ENCODE peak calls at places on chromosome 1, in seven cellular contexts. D is A549, L is HCT116, K is K562, O is SK-N-SH, M is HepG2, X is GM23338. Y is an unnamed sample. For H3K4me1, the result is how much of the 10 kb centered on the place peaks cover.

GRCh38 chr1:246703581-246703980 is 20.6 kb upstream of the SCCPDH start:
- DNase-seq in X (no peak), M (no peak), O (no peak), L (no peak), D (no peak), K (no peak), Y (no peak)

GRCh38 chr1:51569284-51570062 is 47.4 kb upstream of the OSBPL9 start:
- DNase-seq in M (peak), O (no peak), L (peak), D (peak), X (peak), K (peak), Y (peak)

GRCh38 chr1:77489910-77490309 is 192.5 kb downstream of the ZZZ3 start:
- DNase-seq in X (peak), K (no peak), L (no peak), D (no peak), O (no peak), M (no peak), Y (no peak)

GRCh38 chr1:220808501-220809186 is 21.9 kb downstream of the MTARC1 start:
- DNase-seq in M (no peak), O (no peak), K (no peak), D (no peak), L (no peak), X (no peak), Y (no peak)

GRCh38 chr1:32339363-32339978 is 3.4 kb upstream of the MARCKSL1 start:
- DNase-seq in M (no peak), O (no peak), L (no peak), D (no peak), K (no peak), X (no peak), Y (no peak)

GRCh38 chr1:151807131-151807530 is 1.9 kb upstream of the LINGO4 start:
- DNase-seq in X (no peak), L (no peak), K (no peak), D (no peak), M (no peak), O (peak), Y (no peak)

GRCh38 chr1:9615316-9616063 is 26.8 kb downstream of the TMEM201 start:
- DNase-seq in D (peak), X (peak), L (peak), K (peak), M (peak), O (peak), Y (peak)

GRCh38 chr1:156836041-156836654 is 19.5 kb upstream of the SH2D2A start:
- DNase-seq in X (no peak), D (no peak), L (no peak), O (no peak), M (no peak), K (no peak), Y (no peak)

GRCh38 chr1:230371923-230372703 is 54.0 kb downstream of the PGBD5 start:
- DNase-seq in L (no peak), X (no peak), O (no peak), K (no peak), M (no peak), D (no peak), Y (no peak)

GRCh38 chr1:221161571-221162041 is 282.4 kb downstream of the HLX start:
- DNase-seq in X (no peak), D (no peak), L (no peak), K (no peak), M (no peak), O (no peak), Y (no peak)

GRCh38 chr1:23555949-23556640 is 3.2 kb downstream of the ID3 start:
- DNase-seq in O (no peak), X (peak), K (no peak), D (peak), L (peak), M (peak), Y (no peak)

GRCh38 chr1:9671377-9672140 is 20.0 kb downstream of the PIK3CD start:
- DNase-seq in D (peak), M (peak), X (no peak), K (no peak), L (peak), O (no peak), Y (peak)

GRCh38 chr1:15296602-15297321 is 49.7 kb downstream of the FHAD1 start:
- DNase-seq in M (no peak), L (no peak), K (no peak), X (no peak), D (peak), O (no peak), Y (no peak)

GRCh38 chr1:31382379-31382989 is 9.6 kb upstream of the FABP3 start:
- DNase-seq in K (no peak), M (no peak), O (peak), L (no peak), X (no peak), D (no peak), Y (no peak)

GRCh38 chr1:13797397-13797796 is 97.4 kb downstream of the PRDM2 start:
- DNase-seq in X (no peak), L (no peak), O (no peak), D (no peak), K (no peak), M (no peak), Y (no peak)

GRCh38 chr1:226708342-226708780 is 30.7 kb downstream of the ITPKB start:
- DNase-seq in X (no peak), D (no peak), L (no peak), M (no peak), K (no peak), O (no peak), Y (no peak)

GRCh38 chr1:182340233-182341058 is 51.1 kb downstream of the GLUL start:
- DNase-seq in O (no peak), K (no peak), M (peak), D (no peak), L (no peak), X (no peak), Y (no peak)

GRCh38 chr1:206851611-206852010 is 13.8 kb upstream of the IL20 start:
- DNase-seq in M (no peak), X (no peak), K (no peak), L (no peak), D (no peak), O (no peak), Y (no peak)

GRCh38 chr1:106944721-106945120 is 111.8 kb upstream of the PRMT6 start:
- DNase-seq in X (peak), O (no peak), L (no peak), D (no peak), K (no peak), M (peak), Y (no peak)

GRCh38 chr1:167957710-167958109 is 20.8 kb upstream of the MPC2 start:
- DNase-seq in D (no peak), K (no peak), M (no peak), L (no peak), X (no peak), O (no peak), Y (no peak)

GRCh38 chr1:117644696-117645311 is 39.0 kb downstream of the TENT5C start:
- DNase-seq in D (no peak), O (no peak), M (no peak), K (peak), L (no peak), X (no peak), Y (no peak)

GRCh38 chr1:9384751-9385245 is 92.1 kb downstream of the SPSB1 start:
- DNase-seq in K (no peak), M (no peak), O (peak), D (peak), X (no peak), L (no peak), Y (no peak)

GRCh38 chr1:226656601-226657277 is 82.3 kb downstream of the ITPKB start:
- DNase-seq in L (no peak), K (no peak), O (peak), M (no peak), X (no peak), D (no peak), Y (no peak)

GRCh38 chr1:226603030-226603960 is 54.7 kb downstream of the STUM start:
- DNase-seq in M (no peak), K (no peak), L (no peak), D (no peak), O (no peak), X (no peak), Y (no peak)

GRCh38 chr1:154719586-154720327 is 111.8 kb upstream of the ADAR start:
- DNase-seq in O (no peak), X (no peak), D (no peak), M (no peak), L (no peak), K (no peak), Y (no peak)

GRCh38 chr1:33268927-33269610 is 12.8 kb downstream of the ZNF362 start:
- DNase-seq in L (no peak), O (no peak), D (no peak), M (no peak), K (no peak), X (no peak), Y (no peak)

GRCh38 chr1:226738421-226738994 is 574 bp downstream of the ITPKB start:
- DNase-seq in M (no peak), O (peak), L (no peak), D (peak), X (peak), K (no peak), Y (no peak)

GRCh38 chr1:219143735-219144134 is 29.9 kb upstream of the LYPLAL1 start:
- DNase-seq in D (no peak), X (no peak), O (no peak), M (no peak), L (no peak), K (no peak), Y (no peak)

GRCh38 chr1:201326710-201327109 is 43.4 kb downstream of the PKP1 start:
- DNase-seq in M (no peak), L (no peak), D (no peak), O (no peak), X (no peak), K (no peak), Y (no peak)

GRCh38 chr1:90558126-90558525 is 159.0 kb downstream of the BARHL2 start:
- DNase-seq in M (no peak), L (no peak), O (no peak), X (no peak), K (peak), D (no peak), Y (no peak)

GRCh38 chr1:148308832-148309458 is 156.9 kb upstream of the NBPF11 start:
- DNase-seq in L (no peak), K (peak), D (peak), M (no peak), X (peak), O (no peak), Y (no peak)

GRCh38 chr1:20390589-20391331 is 95.2 kb downstream of the CAMK2N1 start:
- DNase-seq in D (no peak), O (no peak), L (no peak), K (no peak), X (no peak), M (no peak), Y (no peak)

GRCh38 chr1:88538222-88538899 is 145.7 kb upstream of the PKN2 start:
- DNase-seq in K (no peak), D (no peak), L (no peak), M (no peak), O (no peak), X (no peak), Y (no peak)

GRCh38 chr1:98048234-98048633 is 127.4 kb upstream of the DPYD start:
- DNase-seq in L (no peak), K (no peak), M (peak), X (peak), D (peak), O (peak), Y (no peak)

GRCh38 chr1:114342376-114342775 is 168.6 kb downstream of the TRIM33 start:
- DNase-seq in M (no peak), X (no peak), D (no peak), L (no peak), O (no peak), K (no peak), Y (no peak)

GRCh38 chr1:115983584-115983983 is 7.3 kb downstream of the SLC22A15 start:
- DNase-seq in M (no peak), K (no peak), X (no peak), D (no peak), L (no peak), O (no peak), Y (no peak)

GRCh38 chr1:115982399-115982798 is 6.1 kb downstream of the SLC22A15 start:
- DNase-seq in X (no peak), M (no peak), L (no peak), K (no peak), O (no peak), D (no peak), Y (no peak)

GRCh38 chr1:115978292-115978941 is 2.1 kb downstream of the SLC22A15 start:
- DNase-seq in D (no peak), O (no peak), K (no peak), X (no peak), L (no peak), M (no peak), Y (no peak)

GRCh38 chr1:115980156-115980555 is 3.8 kb downstream of the SLC22A15 start:
- DNase-seq in X (no peak), D (no peak), K (no peak), L (no peak), M (no peak), O (no peak), Y (no peak)

DNA sequence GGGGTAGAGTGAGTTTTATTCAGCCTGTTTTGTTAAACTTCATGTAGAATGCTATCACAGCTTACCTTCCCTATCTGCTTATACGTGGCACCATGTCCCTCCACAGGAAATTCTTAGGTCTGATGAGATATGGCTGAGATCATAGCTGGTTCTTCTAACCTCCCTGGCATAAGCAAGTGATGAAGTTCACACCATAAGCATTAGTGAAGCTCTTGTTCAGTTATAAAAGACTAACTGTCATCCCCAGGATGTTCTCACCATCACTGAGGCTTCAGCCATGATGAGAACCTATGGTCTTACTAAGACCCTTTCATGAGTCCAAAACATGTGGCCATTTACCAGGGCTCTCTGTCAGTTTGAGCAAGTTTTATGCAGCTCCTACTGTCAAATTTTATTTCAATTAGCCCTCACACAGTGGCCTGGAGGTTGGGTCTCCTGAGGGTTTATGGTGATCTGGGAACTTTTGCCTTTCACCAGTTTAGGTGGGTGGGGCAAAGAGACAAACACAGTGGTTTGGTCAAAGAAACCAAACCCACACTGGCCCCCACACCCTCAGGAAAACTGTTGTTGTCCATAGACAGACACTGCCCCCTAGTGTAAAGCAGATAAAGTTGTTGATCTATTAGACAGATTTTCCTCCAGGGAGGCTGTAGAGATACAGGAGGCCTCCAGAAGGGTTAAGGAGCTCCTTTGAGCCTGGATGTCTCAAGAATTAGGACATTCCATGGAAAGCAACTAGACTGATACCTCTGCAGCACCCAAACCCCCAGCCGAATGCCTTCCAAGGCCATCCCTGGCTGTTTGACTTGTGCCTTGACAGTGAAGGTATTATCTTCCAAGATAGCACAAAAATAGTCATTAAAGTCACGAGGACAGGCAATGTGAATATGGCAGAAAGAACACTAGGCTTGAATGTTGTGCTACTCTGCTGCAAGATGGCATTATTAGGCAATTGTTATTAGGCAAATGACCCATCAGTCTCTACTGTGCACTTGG is 5.0 kb downstream of the SLC22A15 start:
- DNase-seq in X (peak), M (peak), L (peak), O (peak), K (peak), D (peak), Y (peak)
- TF ChIP-seq REST in X (no peak), M (no peak), L (no peak), O (no peak), K (no peak), D (no peak), Y (no peak)

GRCh38 chr1:24992761-24993211 is 62.7 kb upstream of the RUNX3 start:
- DNase-seq in O (no peak), X (no peak), K (no peak), M (no peak), L (no peak), D (no peak), Y (no peak)

GRCh38 chr1:24990796-24991195 is 60.7 kb upstream of the RUNX3 start:
- DNase-seq in O (no peak), M (no peak), K (no peak), L (no peak), X (no peak), D (no peak), Y (no peak)

GRCh38 chr1:24990136-24990535 is 60.1 kb upstream of the RUNX3 start:
- DNase-seq in X (no peak), D (no peak), M (no peak), L (no peak), O (no peak), K (peak), Y (no peak)

GRCh38 chr1:24992124-24992760 is 62.2 kb upstream of the RUNX3 start:
- DNase-seq in D (no peak), L (no peak), M (no peak), X (no peak), K (no peak), O (no peak), Y (no peak)

DNA sequence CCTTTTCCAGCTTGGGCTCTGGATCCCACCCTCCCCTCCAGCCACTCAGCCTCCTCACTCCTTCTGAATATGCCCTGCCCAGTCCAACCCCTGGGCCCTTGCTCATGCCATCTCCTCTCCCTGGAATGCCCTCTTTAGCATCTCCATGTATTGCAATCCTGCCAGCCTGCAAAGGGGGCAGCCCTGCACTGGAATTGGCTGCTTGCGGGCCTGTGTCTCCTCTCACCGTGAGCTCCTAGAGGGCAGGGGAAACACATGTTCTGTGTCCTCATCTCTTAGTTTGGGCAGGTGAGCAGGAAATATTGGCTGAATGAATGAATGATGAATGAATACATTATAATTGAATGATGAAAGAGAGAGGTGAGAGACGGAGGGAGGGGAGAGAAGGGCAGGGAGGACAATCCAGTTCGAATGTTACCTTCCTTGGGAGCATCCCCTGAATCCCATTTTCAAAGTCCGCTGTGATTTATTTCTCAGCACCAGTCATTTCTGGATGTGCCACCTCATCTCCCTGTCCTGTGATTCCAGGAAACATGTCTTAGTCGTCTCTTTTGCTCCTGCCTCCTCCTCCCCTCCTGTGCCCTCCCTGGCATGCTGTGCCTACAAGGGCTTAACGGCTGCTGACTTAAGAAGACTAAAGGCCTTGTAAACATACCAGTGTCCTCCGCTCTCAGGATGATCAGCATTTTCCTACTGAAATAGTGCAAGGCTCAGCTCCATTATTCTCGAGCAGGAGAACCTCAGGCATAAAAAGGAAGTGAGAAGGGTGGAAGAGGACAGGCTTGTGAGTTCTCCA is 61.4 kb upstream of the RUNX3 start:
- DNase-seq in L (no peak), K (no peak), X (no peak), O (no peak), D (no peak), M (no peak), Y (no peak)
- H3K4me1 ChIP-seq in L (under half), K (under half), X (under half), O (under half), D (under half), M (under half), Y (under half)

DNA sequence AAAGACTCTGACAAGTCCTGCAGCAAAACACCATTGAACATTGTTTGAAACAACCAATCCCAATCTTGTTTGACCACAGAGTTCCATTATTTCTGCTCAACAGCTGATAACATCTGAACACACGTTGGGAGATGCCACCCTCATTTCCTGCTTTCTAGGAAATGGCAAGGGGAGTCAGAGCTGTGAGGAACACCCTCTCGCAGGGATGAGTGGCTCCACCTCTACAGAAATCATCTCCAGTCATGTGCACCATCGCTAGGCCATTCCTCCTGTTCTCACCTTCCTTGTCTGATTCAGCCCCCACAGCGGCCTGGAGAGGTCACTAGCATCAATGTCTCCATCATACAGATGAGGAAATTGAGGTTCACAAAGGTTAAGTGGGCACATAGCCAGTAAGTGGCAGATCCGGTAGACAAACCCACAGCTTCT is 22.4 kb upstream of the RUNX3 start:
- DNase-seq in M (no peak), O (no peak), K (peak), X (no peak), L (no peak), D (no peak), Y (no peak)
- TF ChIP-seq REST in M (no peak), O (no peak), K (no peak), X (no peak), L (no peak), D (no peak), Y (no peak)

DNA sequence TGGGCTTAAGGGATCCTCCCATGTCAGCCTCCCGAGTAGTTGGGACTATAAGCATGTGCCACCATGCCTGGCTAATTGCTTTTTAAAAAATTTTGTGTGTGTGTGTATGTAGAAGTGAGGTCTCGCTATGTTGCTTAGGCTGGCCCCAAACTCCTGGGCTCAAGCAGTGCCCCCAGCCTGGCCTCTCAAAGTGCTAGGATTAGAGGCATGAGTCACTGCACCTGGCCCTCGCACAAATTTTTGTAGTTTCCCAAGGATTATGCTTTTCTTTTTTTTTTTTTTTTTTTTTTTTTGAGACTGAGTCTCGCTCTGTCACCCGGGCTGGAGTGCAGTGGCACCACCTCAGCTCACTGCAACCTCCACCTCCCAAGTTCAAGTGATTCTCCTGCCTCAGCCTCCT is 144.4 kb upstream of the HNRNPU start:
- DNase-seq in X (no peak), O (no peak), D (no peak), M (no peak), K (no peak), L (no peak), Y (no peak)
- H3K4me1 ChIP-seq in X (under half), O (under half), D (under half), M (under half), K (under half), L (under half), Y (under half)

GRCh38 chr1:1060281-1061000 is 13.7 kb downstream of the RNF223 start:
- DNase-seq in L (no peak), K (no peak), D (no peak), M (no peak), O (no peak), X (no peak), Y (no peak)

GRCh38 chr1:1058921-1059493 is 15.1 kb downstream of the RNF223 start:
- DNase-seq in L (no peak), D (no peak), K (peak), O (no peak), M (no peak), X (peak), Y (no peak)

GRCh38 chr1:1061682-1062363 is 12.3 kb downstream of the RNF223 start:
- DNase-seq in O (no peak), K (peak), X (no peak), D (no peak), M (no peak), L (no peak), Y (no peak)

GRCh38 chr1:1058088-1058905 is 15.8 kb downstream of the RNF223 start:
- DNase-seq in X (no peak), L (no peak), K (peak), M (peak), D (no peak), O (no peak), Y (no peak)

GRCh38 chr1:1059494-1060280 is 14.4 kb downstream of the RNF223 start:
- DNase-seq in X (peak), K (peak), O (peak), D (peak), M (peak), L (no peak), Y (no peak)
- TF ChIP-seq REST in X (no peak), K (peak), O (no peak), D (no peak), M (no peak), L (no peak), Y (no peak)

Y was measured in Panc1.